ENCODE peak calls at places on chromosomes 6 and 20, in six cellular contexts. One of them, this sample, is unnamed.

GRCh38 chr6:81890846-81891245 is 138.4 kb upstream of the TENT5A start:
- DNase-seq in GM13976: no peak
- DNase-seq in right atrium auricular region: no peak
- DNase-seq in MCF 10A: peak; percentile 11
- DNase-seq in lower lobe of right lung: no peak
- DNase-seq in bronchial epithelial cell: peak; percentile 18
- DNase-seq in this sample: no peak

GRCh38 chr20:62900052-62900691 is 26.1 kb downstream of the DIDO1 start:
- DNase-seq in GM13976: peak; percentile 92
- DNase-seq in right atrium auricular region: peak; percentile 77
- DNase-seq in MCF 10A: peak; percentile 67
- DNase-seq in lower lobe of right lung: peak; percentile 73
- DNase-seq in bronchial epithelial cell: peak; percentile 64
- DNase-seq in this sample: peak; percentile 73

GRCh38 chr20:33791959-33792597 is 19.1 kb upstream of the CHMP4B start:
- DNase-seq in GM13976: peak; percentile 75
- DNase-seq in right atrium auricular region: no peak
- DNase-seq in MCF 10A: peak; percentile 48
- DNase-seq in lower lobe of right lung: peak; percentile 66
- DNase-seq in bronchial epithelial cell: no peak
- DNase-seq in this sample: no peak

GRCh38 chr6:140566706-140567330 is 1192.4 kb upstream of the CITED2 start:
- DNase-seq in GM13976: no peak
- DNase-seq in right atrium auricular region: no peak
- DNase-seq in MCF 10A: peak; percentile 71
- DNase-seq in lower lobe of right lung: no peak
- DNase-seq in bronchial epithelial cell: peak; percentile 55
- DNase-seq in this sample: no peak

GRCh38 chr6:106163966-106164877 is 78.1 kb downstream of the PRDM1 start:
- DNase-seq in GM13976: peak; percentile 64
- DNase-seq in right atrium auricular region: peak; percentile 64
- DNase-seq in MCF 10A: peak; percentile 77
- DNase-seq in lower lobe of right lung: no peak
- DNase-seq in bronchial epithelial cell: no peak
- DNase-seq in this sample: peak; percentile 84

GRCh38 chr6:148700047-148700712 is 46.6 kb upstream of the UST start:
- DNase-seq in GM13976: peak; percentile 61
- DNase-seq in right atrium auricular region: no peak
- DNase-seq in MCF 10A: peak; percentile 39
- DNase-seq in lower lobe of right lung: no peak
- DNase-seq in bronchial epithelial cell: no peak
- DNase-seq in this sample: no peak

GRCh38 chr6:20115269-20116005 is 96.8 kb downstream of the MBOAT1 start:
- DNase-seq in GM13976: no peak
- DNase-seq in right atrium auricular region: no peak
- DNase-seq in MCF 10A: no peak
- DNase-seq in lower lobe of right lung: no peak
- DNase-seq in bronchial epithelial cell: no peak
- DNase-seq in this sample: no peak

GRCh38 chr6:33431880-33432541 is 12.1 kb downstream of the SYNGAP1 start:
- DNase-seq in GM13976: no peak
- DNase-seq in right atrium auricular region: no peak
- DNase-seq in MCF 10A: no peak
- DNase-seq in lower lobe of right lung: peak; percentile 39
- DNase-seq in bronchial epithelial cell: no peak
- DNase-seq in this sample: no peak

GRCh38 chr6:170062209-170062903 is 228.5 kb downstream of the DLL1 start:
- DNase-seq in GM13976: no peak
- DNase-seq in right atrium auricular region: peak; percentile 54
- DNase-seq in MCF 10A: no peak
- DNase-seq in lower lobe of right lung: peak; percentile 29
- DNase-seq in bronchial epithelial cell: no peak
- DNase-seq in this sample: no peak

GRCh38 chr6:108609276-108609769 is 48.6 kb downstream of the FOXO3 start:
- DNase-seq in GM13976: no peak
- DNase-seq in right atrium auricular region: no peak
- DNase-seq in MCF 10A: peak; percentile 54
- DNase-seq in lower lobe of right lung: no peak
- DNase-seq in bronchial epithelial cell: no peak
- DNase-seq in this sample: no peak

GRCh38 chr6:23828861-23829260 is 297.2 kb upstream of the NRSN1 start:
- DNase-seq in GM13976: no peak
- DNase-seq in right atrium auricular region: no peak
- DNase-seq in MCF 10A: no peak
- DNase-seq in lower lobe of right lung: no peak
- DNase-seq in bronchial epithelial cell: no peak
- DNase-seq in this sample: no peak

GRCh38 chr6:169190144-169190584 is 63.5 kb downstream of the THBS2 start:
- DNase-seq in GM13976: no peak
- DNase-seq in right atrium auricular region: peak; percentile 87
- DNase-seq in MCF 10A: peak; percentile 60
- DNase-seq in lower lobe of right lung: no peak
- DNase-seq in bronchial epithelial cell: no peak
- DNase-seq in this sample: no peak

GRCh38 chr20:10603971-10604864 is 69.6 kb downstream of the JAG1 start:
- DNase-seq in GM13976: no peak
- DNase-seq in right atrium auricular region: peak; percentile 82
- DNase-seq in MCF 10A: peak; percentile 94
- DNase-seq in lower lobe of right lung: no peak
- DNase-seq in bronchial epithelial cell: peak; percentile 90
- DNase-seq in this sample: no peak

GRCh38 chr20:13567663-13568062 is 71.1 kb downstream of the TASP1 start:
- DNase-seq in GM13976: no peak
- DNase-seq in right atrium auricular region: no peak
- DNase-seq in MCF 10A: no peak
- DNase-seq in lower lobe of right lung: no peak
- DNase-seq in bronchial epithelial cell: no peak
- DNase-seq in this sample: no peak

GRCh38 chr20:49846206-49846807 is 33.7 kb downstream of the SLC9A8 start:
- DNase-seq in GM13976: peak; percentile 67
- DNase-seq in right atrium auricular region: no peak
- DNase-seq in MCF 10A: peak; percentile 79
- DNase-seq in lower lobe of right lung: no peak
- DNase-seq in bronchial epithelial cell: peak; percentile 43
- DNase-seq in this sample: no peak

GRCh38 chr6:79605061-79605460 is 26.1 kb upstream of the SH3BGRL2 start:
- DNase-seq in GM13976: no peak
- DNase-seq in right atrium auricular region: no peak
- DNase-seq in MCF 10A: no peak
- DNase-seq in lower lobe of right lung: no peak
- DNase-seq in bronchial epithelial cell: no peak
- DNase-seq in this sample: no peak

GRCh38 chr6:34301408-34301807 is 52.6 kb upstream of the SMIM29 start:
- DNase-seq in GM13976: no peak
- DNase-seq in right atrium auricular region: no peak
- DNase-seq in MCF 10A: peak; percentile 30
- DNase-seq in lower lobe of right lung: no peak
- DNase-seq in bronchial epithelial cell: no peak
- DNase-seq in this sample: no peak

GRCh38 chr6:90466191-90466940 is 120.5 kb downstream of the MAP3K7 start:
- DNase-seq in GM13976: no peak
- DNase-seq in right atrium auricular region: peak; percentile 16
- DNase-seq in MCF 10A: no peak
- DNase-seq in lower lobe of right lung: no peak
- DNase-seq in bronchial epithelial cell: peak; percentile 47
- DNase-seq in this sample: no peak

GRCh38 chr6:54771968-54772367 is 74.6 kb upstream of the FAM83B start:
- DNase-seq in GM13976: no peak
- DNase-seq in right atrium auricular region: no peak
- DNase-seq in MCF 10A: no peak
- DNase-seq in lower lobe of right lung: no peak
- DNase-seq in bronchial epithelial cell: no peak
- DNase-seq in this sample: no peak

GRCh38 chr6:35521235-35521634 is 8.5 kb upstream of the TULP1 start:
- DNase-seq in GM13976: no peak
- DNase-seq in right atrium auricular region: no peak
- DNase-seq in MCF 10A: no peak
- DNase-seq in lower lobe of right lung: no peak
- DNase-seq in bronchial epithelial cell: no peak
- DNase-seq in this sample: no peak

DNA sequence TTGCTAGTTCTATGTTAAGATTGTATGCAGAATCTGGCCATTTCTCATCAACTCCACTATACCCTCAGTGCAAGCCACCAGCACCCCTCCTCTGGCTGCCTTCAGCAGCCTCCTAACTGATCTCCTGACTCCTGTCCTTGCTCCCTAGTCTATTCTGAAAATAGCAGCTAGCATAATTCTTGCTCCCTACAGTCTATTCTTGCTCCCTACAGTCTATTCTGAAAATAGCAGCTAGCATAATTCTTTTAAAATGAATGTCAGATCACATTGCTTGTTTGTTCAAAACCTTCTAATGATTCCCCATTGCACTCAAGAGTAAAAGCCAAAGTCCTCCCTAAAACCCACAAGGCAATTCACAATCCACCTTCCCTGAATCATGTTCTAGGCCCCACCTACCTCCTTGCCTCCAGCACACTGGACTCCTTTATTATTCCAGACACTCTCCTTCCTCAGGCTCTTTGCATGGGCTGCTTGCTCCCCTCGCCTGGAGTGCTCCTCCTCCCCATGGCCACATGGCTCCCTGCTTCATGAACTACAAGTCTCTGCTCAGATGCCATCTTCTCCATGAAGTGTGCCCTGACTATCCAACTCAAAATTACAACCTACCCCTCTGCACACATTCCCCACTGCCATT is 164.2 kb upstream of the TNFAIP3 start:
- DNase-seq in GM13976: no peak
- DNase-seq in right atrium auricular region: no peak
- DNase-seq in MCF 10A: no peak
- DNase-seq in lower lobe of right lung: no peak
- DNase-seq in bronchial epithelial cell: no peak
- DNase-seq in this sample: no peak
- TF ChIP-seq CTCF in GM13976: no peak
- TF ChIP-seq CTCF in right atrium auricular region: peak; percentile 44
- TF ChIP-seq CTCF in MCF 10A: no peak
- TF ChIP-seq CTCF in lower lobe of right lung: no peak
- TF ChIP-seq CTCF in bronchial epithelial cell: no peak
- TF ChIP-seq CTCF in this sample: no peak

DNA sequence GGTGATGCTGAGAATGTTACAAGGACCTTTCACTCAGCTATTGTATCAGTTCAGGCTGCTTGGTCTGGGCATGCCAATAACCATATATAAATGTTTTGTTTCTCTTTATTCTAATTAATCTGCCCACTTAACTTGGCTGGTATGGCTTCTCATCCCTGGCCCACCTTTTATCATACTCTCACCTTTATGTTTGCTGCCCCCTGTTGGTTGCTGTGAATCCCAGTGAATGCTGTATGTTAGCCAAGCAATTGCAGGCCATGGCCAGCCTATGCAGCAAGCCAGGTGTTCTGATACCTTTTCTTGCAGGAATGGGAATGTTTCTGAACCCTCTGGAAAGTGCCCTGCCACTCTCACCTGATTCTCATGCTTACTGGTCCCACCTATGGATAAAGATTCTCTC is 54.6 kb downstream of the PCSK2 start:
- DNase-seq in GM13976: peak; percentile 7
- DNase-seq in right atrium auricular region: no peak
- DNase-seq in MCF 10A: peak; percentile 61
- DNase-seq in lower lobe of right lung: no peak
- DNase-seq in bronchial epithelial cell: peak; percentile 9
- DNase-seq in this sample: no peak
- TF ChIP-seq CTCF in GM13976: peak; percentile 28
- TF ChIP-seq CTCF in right atrium auricular region: no peak
- TF ChIP-seq CTCF in MCF 10A: peak; percentile 23
- TF ChIP-seq CTCF in lower lobe of right lung: peak; percentile 35
- TF ChIP-seq CTCF in bronchial epithelial cell: peak; percentile 15
- TF ChIP-seq CTCF in this sample: no peak

GRCh38 chr20:48772183-48772976 is 55.4 kb downstream of the PREX1 start:
- DNase-seq in GM13976: no peak
- DNase-seq in right atrium auricular region: peak; percentile 73
- DNase-seq in MCF 10A: no peak
- DNase-seq in lower lobe of right lung: peak; percentile 83
- DNase-seq in bronchial epithelial cell: no peak
- DNase-seq in this sample: peak; percentile 94
- TF ChIP-seq CTCF in GM13976: no peak
- TF ChIP-seq CTCF in right atrium auricular region: no peak
- TF ChIP-seq CTCF in MCF 10A: no peak
- TF ChIP-seq CTCF in lower lobe of right lung: no peak
- TF ChIP-seq CTCF in bronchial epithelial cell: no peak
- TF ChIP-seq CTCF in this sample: no peak

GRCh38 chr6:3617192-3617631 is 134.3 kb downstream of the PXDC1 start:
- DNase-seq in GM13976: no peak
- DNase-seq in right atrium auricular region: peak; percentile 34
- DNase-seq in MCF 10A: no peak
- DNase-seq in lower lobe of right lung: no peak
- DNase-seq in bronchial epithelial cell: no peak
- DNase-seq in this sample: no peak

GRCh38 chr6:3616565-3617176 is 134.8 kb downstream of the PXDC1 start:
- DNase-seq in GM13976: no peak
- DNase-seq in right atrium auricular region: peak; percentile 54
- DNase-seq in MCF 10A: no peak
- DNase-seq in lower lobe of right lung: no peak
- DNase-seq in bronchial epithelial cell: no peak
- DNase-seq in this sample: no peak

GRCh38 chr6:3614918-3615317 is 136.6 kb downstream of the PXDC1 start:
- DNase-seq in GM13976: no peak
- DNase-seq in right atrium auricular region: no peak
- DNase-seq in MCF 10A: no peak
- DNase-seq in lower lobe of right lung: no peak
- DNase-seq in bronchial epithelial cell: no peak
- DNase-seq in this sample: no peak

GRCh38 chr6:3617681-3618299 is 133.7 kb downstream of the PXDC1 start:
- DNase-seq in GM13976: no peak
- DNase-seq in right atrium auricular region: no peak
- DNase-seq in MCF 10A: no peak
- DNase-seq in lower lobe of right lung: no peak
- DNase-seq in bronchial epithelial cell: no peak
- DNase-seq in this sample: no peak

GRCh38 chr6:3615391-3616380 is 135.8 kb downstream of the PXDC1 start:
- DNase-seq in GM13976: no peak
- DNase-seq in right atrium auricular region: no peak
- DNase-seq in MCF 10A: no peak
- DNase-seq in lower lobe of right lung: no peak
- DNase-seq in bronchial epithelial cell: no peak
- DNase-seq in this sample: no peak
- TF ChIP-seq CTCF in GM13976: no peak
- TF ChIP-seq CTCF in right atrium auricular region: no peak
- TF ChIP-seq CTCF in MCF 10A: no peak
- TF ChIP-seq CTCF in lower lobe of right lung: no peak
- TF ChIP-seq CTCF in bronchial epithelial cell: no peak
- TF ChIP-seq CTCF in this sample: no peak

GRCh38 chr6:31765910-31766794 is 3.7 kb downstream of the SAPCD1 start:
- DNase-seq in GM13976: no peak
- DNase-seq in right atrium auricular region: no peak
- DNase-seq in MCF 10A: no peak
- DNase-seq in lower lobe of right lung: no peak
- DNase-seq in bronchial epithelial cell: no peak
- DNase-seq in this sample: no peak
- TF ChIP-seq CTCF in GM13976: no peak
- TF ChIP-seq CTCF in right atrium auricular region: no peak
- TF ChIP-seq CTCF in MCF 10A: no peak
- TF ChIP-seq CTCF in lower lobe of right lung: no peak
- TF ChIP-seq CTCF in bronchial epithelial cell: no peak
- TF ChIP-seq CTCF in this sample: no peak

This sample was measured in CD14-positive monocyte.